ENCODE peak calls at places on chromosomes 4 and X, in seven cellular contexts. Z is dorsolateral prefrontal cortex; L is activated naive CD4-positive, alpha-beta T cell treated with anti-CD3 and anti-CD28 coated beads for 36 hours; B is caudate nucleus; T is astrocyte of the spinal cord; Q is stimulated activated CD4-positive, alpha-beta T cell treated with anti-CD3 and anti-CD28 coated beads, TNF-alpha, amount 100 ng/mL, for 1 hour; R is effector CD4-positive, alpha-beta T cell. O is an unnamed sample.

GRCh38 chr4:23855912-23856605 is 33.8 kb downstream of the PPARGC1A start:
- DNase-seq in B (no peak), R (no peak), Q (no peak), L (no peak), T (peak), Z (no peak), O (no peak)

GRCh38 chr4:48370260-48371134 is 29.2 kb downstream of the SLAIN2 start:
- DNase-seq in R (no peak), T (no peak), L (no peak), Z (no peak), B (no peak), Q (no peak), O (no peak)

GRCh38 chr4:273312-274017 is 31.8 kb downstream of the ZNF732 start:
- DNase-seq in L (no peak), Z (no peak), R (no peak), T (no peak), B (no peak), Q (no peak), O (no peak)

GRCh38 chr4:59637596-59637995 is 1562.5 kb upstream of the ADGRL3 start:
- DNase-seq in L (no peak), Z (no peak), Q (no peak), B (no peak), T (no peak), R (no peak), O (no peak)

GRCh38 chr4:157128395-157128794 is 52.4 kb downstream of the GLRB start:
- DNase-seq in R (no peak), Z (no peak), L (no peak), B (no peak), T (peak), Q (no peak), O (peak)

GRCh38 chr4:185936650-185937376 is 124.8 kb upstream of the SORBS2 start:
- DNase-seq in T (peak), Z (no peak), B (no peak), L (no peak), Q (no peak), R (no peak), O (no peak)

GRCh38 chrX:153970398-153971123 is 1.1 kb downstream of the HCFC1 start:
- DNase-seq in T (peak), R (peak), Q (no peak), L (peak), B (peak), Z (no peak), O (peak)

GRCh38 chr4:82721819-82722423 is 76.7 kb downstream of the SCD5 start:
- DNase-seq in Q (no peak), Z (peak), B (peak), T (no peak), L (peak), R (no peak), O (peak)

GRCh38 chr4:87057835-87058234 is 123.0 kb downstream of the AFF1 start:
- DNase-seq in L (no peak), T (peak), Z (no peak), Q (no peak), R (no peak), B (no peak), O (no peak)

GRCh38 chrX:150690126-150690525 is 3.1 kb upstream of the MTMR1 start:
- DNase-seq in B (no peak), R (no peak), Z (no peak), L (peak), Q (no peak), T (peak), O (peak)

GRCh38 chr4:87530868-87531267 is 1.7 kb upstream of the SPARCL1 start:
- DNase-seq in Q (no peak), T (peak), R (no peak), Z (no peak), B (no peak), L (no peak), O (peak)

GRCh38 chr4:537436-538264 is 38.4 kb downstream of the TMEM271 start:
- DNase-seq in Z (no peak), L (no peak), T (no peak), B (no peak), R (no peak), Q (no peak), O (no peak)

GRCh38 chr4:166252487-166253402 is 379.7 kb downstream of the TLL1 start:
- DNase-seq in R (no peak), Z (no peak), B (no peak), L (peak), T (peak), Q (no peak), O (peak)

GRCh38 chrX:107625776-107626175 is 2.5 kb upstream of the PRPS1 start:
- DNase-seq in Q (no peak), Z (no peak), B (no peak), L (no peak), R (no peak), T (no peak), O (no peak)

GRCh38 chrX:153640736-153641574 is 6.0 kb upstream of the DUSP9 start:
- DNase-seq in L (no peak), Z (peak), T (no peak), R (no peak), Q (no peak), B (no peak), O (no peak)

GRCh38 chrX:109533005-109533404 is 3.6 kb upstream of the NXT2 start:
- DNase-seq in L (no peak), B (no peak), R (no peak), T (no peak), Z (no peak), Q (no peak), O (no peak)

GRCh38 chrX:111445485-111445884 is 33.5 kb upstream of the DCX start:
- DNase-seq in Q (no peak), L (no peak), B (no peak), R (no peak), T (peak), Z (no peak), O (peak)

GRCh38 chr4:48445704-48446103 is 37.4 kb upstream of the SLC10A4 start:
- DNase-seq in B (no peak), L (no peak), R (no peak), Q (no peak), Z (no peak), T (peak), O (peak)

GRCh38 chr4:147749811-147750321 is 18.0 kb downstream of the ARHGAP10 start:
- DNase-seq in Z (no peak), T (no peak), L (no peak), Q (no peak), B (no peak), R (no peak), O (no peak)

GRCh38 chr4:53747401-53747800 is 156.1 kb upstream of the LNX1 start:
- DNase-seq in Z (no peak), B (no peak), R (no peak), Q (no peak), L (no peak), T (no peak), O (no peak)

GRCh38 chr4:118034061-118034785 is at the start of gene NDST3:
- DNase-seq in Q (no peak), Z (peak), T (peak), B (peak), L (peak), R (no peak), O (peak)

GRCh38 chr4:185634066-185634652 is 98.9 kb upstream of the PDLIM3 start:
- DNase-seq in B (no peak), L (no peak), Q (no peak), T (no peak), Z (no peak), R (no peak), O (no peak)

GRCh38 chr4:152864361-152864760 is 71.8 kb upstream of the FHDC1 start:
- DNase-seq in Q (no peak), Z (no peak), R (no peak), L (no peak), B (no peak), T (no peak), O (no peak)

GRCh38 chr4:121791481-121791880 is 9.6 kb upstream of the EXOSC9 start:
- DNase-seq in R (no peak), L (no peak), Z (no peak), T (peak), B (no peak), Q (no peak), O (peak)

GRCh38 chr4:185717018-185717726 is 94.8 kb downstream of the SORBS2 start:
- DNase-seq in Z (no peak), R (no peak), L (no peak), B (no peak), T (no peak), Q (no peak), O (no peak)

GRCh38 chr4:78799551-78800495 is 23.7 kb downstream of the BMP2K start:
- DNase-seq in B (no peak), Q (no peak), L (no peak), R (no peak), Z (no peak), T (no peak), O (no peak)

GRCh38 chr4:175614880-175615279 is 197.2 kb downstream of the GPM6A start:
- DNase-seq in T (no peak), L (no peak), B (no peak), R (no peak), Q (no peak), Z (no peak), O (no peak)

GRCh38 chr4:122632396-122633143 is 11.7 kb upstream of the IL21 start:
- DNase-seq in R (no peak), B (no peak), T (no peak), Q (no peak), L (no peak), Z (no peak), O (no peak)

GRCh38 chrX:129823523-129823922 is 20.2 kb downstream of the ZDHHC9 start:
- DNase-seq in Q (no peak), Z (no peak), B (no peak), L (peak), T (no peak), R (no peak), O (no peak)